ENCODE peak calls at places on chromosomes 11 and 22, in seven cellular contexts. O, V, U, B, P, W and Y are unnamed samples.
A peak's percentile ranks its signal among the peaks of the same experiment; 100 is the strongest.

GRCh38 chr11:108224366-108224765 is 1.5 kb downstream of the ATM start:
- DNase-seq in W (no peak), O (no peak), B (no peak), U (no peak), V (no peak), P (no peak), Y (no peak)

GRCh38 chr22:28799834-28800307 is 498 bp downstream of the XBP1 start:
- DNase-seq in P (peak; percentile 71), U (peak; percentile 79), W (no peak), B (peak; percentile 92), V (peak; percentile 85), O (peak; percentile 67), Y (no peak)

GRCh38 chr11:74307409-74307808 is 4.0 kb downstream of the P4HA3 start:
- DNase-seq in O (no peak), B (peak; percentile 57), P (peak; percentile 14), V (no peak), W (no peak), U (no peak), Y (no peak)

GRCh38 chr11:47550288-47551052 is 2.5 kb downstream of the CELF1 start:
- DNase-seq in U (no peak), O (no peak), V (no peak), W (no peak), B (no peak), P (no peak), Y (no peak)

GRCh38 chr22:24076091-24076867 is 65.2 kb downstream of the CABIN1 start:
- DNase-seq in V (peak; percentile 35), U (no peak), O (no peak), W (no peak), P (no peak), B (no peak), Y (no peak)

GRCh38 chr22:19516378-19517170 is 7.6 kb downstream of the CLDN5 start:
- DNase-seq in U (no peak), W (no peak), O (peak; percentile 36), B (no peak), P (no peak), V (no peak), Y (no peak)

GRCh38 chr11:115191761-115192160 is 312.5 kb downstream of the CADM1 start:
- DNase-seq in U (no peak), W (no peak), O (no peak), P (no peak), B (no peak), V (no peak), Y (no peak)

GRCh38 chr11:1228183-1228821 is 5.4 kb downstream of the MUC5B start:
- DNase-seq in O (peak; percentile 43), B (peak; percentile 34), U (peak; percentile 12), P (no peak), W (no peak), V (peak; percentile 63), Y (peak; percentile 64)

GRCh38 chr22:23574371-23574811 is 5.7 kb downstream of the IGLL1 start:
- DNase-seq in W (no peak), O (no peak), U (no peak), P (no peak), V (no peak), B (no peak), Y (no peak)

GRCh38 chr11:93648168-93648567 is 13.3 kb upstream of the CEP295 start:
- DNase-seq in U (no peak), W (no peak), B (no peak), V (no peak), P (no peak), O (no peak), Y (no peak)

GRCh38 chr11:28619870-28620540 is 511.8 kb downstream of the METTL15 start:
- DNase-seq in V (no peak), P (no peak), B (no peak), U (no peak), W (peak; percentile 15), O (no peak), Y (no peak)

GRCh38 chr11:124717786-124718634 is 21.7 kb upstream of the NRGN start:
- DNase-seq in O (no peak), V (no peak), U (peak; percentile 37), P (peak; percentile 32), W (no peak), B (peak; percentile 66), Y (no peak)

GRCh38 chr11:132427611-132428010 is 1057.2 kb downstream of the NTM start:
- DNase-seq in O (no peak), W (no peak), U (no peak), P (no peak), B (no peak), V (no peak), Y (no peak)

GRCh38 chr11:23206736-23207336 is 346.6 kb upstream of the CCDC179 start:
- DNase-seq in U (no peak), V (no peak), O (no peak), P (no peak), W (no peak), B (no peak), Y (no peak)

GRCh38 chr11:114078423-114078822 is 18.9 kb downstream of the ZBTB16 start:
- DNase-seq in W (no peak), P (no peak), V (peak; percentile 60), U (no peak), B (no peak), O (no peak), Y (no peak)

GRCh38 chr11:58134151-58134550 is 8.8 kb upstream of the OR9I1 start:
- DNase-seq in V (no peak), B (no peak), P (no peak), O (no peak), U (no peak), W (no peak), Y (no peak)

GRCh38 chr11:36452231-36452630 is 57.8 kb downstream of the TRAF6 start:
- DNase-seq in U (no peak), O (no peak), V (no peak), P (no peak), B (peak; percentile 56), W (no peak), Y (no peak)
- H3K4me1 ChIP-seq in U (peaks cover 23% of the 10 kb centered on the region), O (no peaks in the 10 kb centered on the region), V (peaks cover 29% of the 10 kb centered on the region), P (peaks cover 46% of the 10 kb centered on the region), B (peaks cover 9% of the 10 kb centered on the region), W (peaks cover 44% of the 10 kb centered on the region), Y (peaks cover 20% of the 10 kb centered on the region)

GRCh38 chr11:36693139-36693845 is 95.3 kb upstream of the RAG2 start:
- DNase-seq in W (no peak), O (no peak), B (no peak), V (no peak), P (no peak), U (no peak), Y (no peak)
- H3K4me1 ChIP-seq in W (no peaks in the 10 kb centered on the region), O (no peaks in the 10 kb centered on the region), B (no peaks in the 10 kb centered on the region), V (no peaks in the 10 kb centered on the region), P (no peaks in the 10 kb centered on the region), U (no peaks in the 10 kb centered on the region), Y (no peaks in the 10 kb centered on the region)

GRCh38 chr11:78193806-78194205 is 5.1 kb downstream of the USP35 start:
- DNase-seq in U (no peak), W (no peak), V (peak; percentile 52), P (no peak), O (no peak), B (no peak), Y (no peak)

GRCh38 chr11:78194490-78194889 is 5.8 kb downstream of the USP35 start:
- DNase-seq in B (no peak), U (no peak), V (peak; percentile 15), P (no peak), W (no peak), O (no peak), Y (no peak)

GRCh38 chr11:78197816-78198215 is 9.1 kb downstream of the USP35 start:
- DNase-seq in O (no peak), W (no peak), U (no peak), P (no peak), B (no peak), V (no peak), Y (no peak)

GRCh38 chr11:78196661-78197091 is 8.0 kb downstream of the USP35 start:
- DNase-seq in V (no peak), W (no peak), U (no peak), P (no peak), B (no peak), O (no peak), Y (no peak)

DNA sequence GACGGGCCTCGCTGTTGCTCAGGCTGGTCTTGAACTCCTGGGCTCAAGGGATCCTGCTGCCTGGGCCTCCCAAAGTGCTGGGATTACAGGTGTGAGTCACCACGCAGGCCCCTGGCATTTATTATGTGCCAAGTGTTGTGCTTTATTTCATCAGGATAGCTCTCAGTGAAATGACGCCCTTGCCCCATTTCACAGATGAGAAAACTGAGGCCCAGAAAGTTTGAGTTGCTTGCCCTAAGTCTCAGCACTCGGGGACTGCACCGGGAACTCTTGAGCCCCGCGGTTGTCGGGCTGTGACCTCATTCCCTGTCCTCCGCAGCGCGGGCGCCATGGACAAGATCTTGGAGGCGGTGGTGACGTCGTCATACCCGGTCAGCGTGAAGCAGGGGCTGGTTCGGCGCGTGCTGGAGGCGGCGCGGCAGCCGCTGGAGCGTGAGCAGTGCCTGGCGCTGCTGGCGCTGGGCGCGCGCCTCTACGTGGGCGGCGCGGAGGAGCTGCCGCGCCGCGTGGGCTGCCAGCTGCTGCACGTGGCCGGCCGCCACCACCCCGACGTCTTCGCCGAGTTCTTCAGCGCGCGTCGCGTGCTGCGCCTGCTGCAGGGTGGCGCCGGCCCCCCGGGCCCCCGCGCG is 7.3 kb downstream of the USP35 start:
- DNase-seq in P (no peak), U (no peak), W (no peak), V (no peak), O (no peak), B (peak; percentile 78), Y (peak; percentile 48)
- H3K4me1 ChIP-seq in P (peaks cover 5% of the 10 kb centered on the region), U (peaks cover 18% of the 10 kb centered on the region), W (peaks cover 5% of the 10 kb centered on the region), V (no peaks in the 10 kb centered on the region), O (no peaks in the 10 kb centered on the region), B (peaks cover 8% of the 10 kb centered on the region), Y (no peaks in the 10 kb centered on the region)

GRCh38 chr11:67420147-67420645 is 4.7 kb downstream of the CARNS1 start:
- DNase-seq in B (no peak), O (no peak), W (no peak), P (no peak), U (no peak), V (no peak), Y (no peak)

GRCh38 chr11:67420646-67421420 is 5.4 kb downstream of the CARNS1 start:
- DNase-seq in U (peak; percentile 97), O (peak; percentile 99), P (peak; percentile 96), B (peak; percentile 99), W (peak; percentile 80), V (peak; percentile 98), Y (peak; percentile 94)

GRCh38 chr11:67421421-67422031 is 6.0 kb downstream of the CARNS1 start:
- DNase-seq in O (no peak), B (no peak), P (no peak), U (no peak), V (no peak), W (peak; percentile 41), Y (no peak)

GRCh38 chr11:67418476-67419281 is 3.2 kb downstream of the CARNS1 start:
- DNase-seq in W (no peak), O (peak; percentile 83), B (peak; percentile 74), U (peak; percentile 60), V (no peak), P (peak; percentile 59), Y (no peak)

DNA sequence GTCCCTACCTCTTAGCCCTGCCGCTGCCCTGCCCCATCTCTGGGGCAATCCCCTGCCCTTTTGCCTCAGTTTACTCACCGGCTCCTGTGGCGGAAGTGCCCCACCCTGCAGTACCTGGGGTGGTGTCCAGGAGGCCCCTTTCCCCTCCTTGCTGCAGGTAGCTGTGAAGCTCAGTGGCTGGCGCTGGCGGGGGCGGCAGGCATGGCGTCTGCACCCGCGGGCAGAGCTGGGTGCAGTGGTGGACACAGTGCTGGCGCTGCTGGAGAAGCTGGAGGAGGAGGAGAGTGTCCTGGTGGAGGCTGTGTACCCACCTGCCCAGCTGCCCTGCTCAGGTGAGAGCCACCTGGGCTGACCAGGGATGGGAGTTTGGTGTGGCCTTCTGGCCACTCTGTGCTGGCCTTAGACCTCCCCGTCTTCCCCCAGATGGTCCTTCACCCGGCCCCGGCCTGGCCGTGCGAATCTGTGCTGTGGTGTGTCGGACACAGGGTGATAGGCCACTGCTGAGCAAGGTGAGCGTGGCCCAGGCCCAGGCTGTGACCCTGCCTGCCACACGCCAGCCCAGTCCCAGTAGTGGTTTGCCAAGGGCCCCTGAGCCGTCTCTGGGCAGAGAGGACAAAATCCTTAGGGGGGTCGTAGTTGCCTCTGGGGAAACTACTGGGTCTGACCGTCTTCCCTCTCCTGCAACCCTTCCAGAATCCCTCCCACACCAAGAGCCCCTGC is 4.0 kb downstream of the CARNS1 start:
- DNase-seq in V (no peak), P (no peak), O (no peak), U (no peak), W (no peak), B (peak; percentile 59), Y (no peak)
- H3K4me1 ChIP-seq in V (peaks cover 49% of the 10 kb centered on the region), P (peaks cover 41% of the 10 kb centered on the region), O (no peaks in the 10 kb centered on the region), U (peaks cover 47% of the 10 kb centered on the region), W (peaks cover 37% of the 10 kb centered on the region), B (peaks cover 10% of the 10 kb centered on the region), Y (peaks cover 3% of the 10 kb centered on the region)